ENCODE peak calls at places on chromosomes 11 and 22, in six cellular contexts. One of them, this sample, is unnamed.
A peak's percentile ranks its signal among the peaks of the same experiment; 100 is the strongest.

GRCh38 chr11:69636512-69636866 is 4.5 kb upstream of the CCND1 start:
- DNase-seq in kidney: peak; percentile 84
- DNase-seq in HAP-1: peak; percentile 38
- DNase-seq in CD8-positive, alpha-beta T cell: no peak
- DNase-seq in effector memory CD4-positive, alpha-beta T cell: no peak
- DNase-seq in mesenchymal stem cell: peak; percentile 88
- DNase-seq in this sample: peak; percentile 71

GRCh38 chr22:42962295-42963230 is 52.4 kb downstream of the PACSIN2 start:
- DNase-seq in kidney: peak; percentile 87
- DNase-seq in HAP-1: no peak
- DNase-seq in CD8-positive, alpha-beta T cell: no peak
- DNase-seq in effector memory CD4-positive, alpha-beta T cell: no peak
- DNase-seq in mesenchymal stem cell: peak; percentile 67
- DNase-seq in this sample: no peak

GRCh38 chr11:24747275-24748251 is 250.7 kb downstream of the LUZP2 start:
- DNase-seq in kidney: no peak
- DNase-seq in HAP-1: no peak
- DNase-seq in CD8-positive, alpha-beta T cell: no peak
- DNase-seq in effector memory CD4-positive, alpha-beta T cell: no peak
- DNase-seq in mesenchymal stem cell: no peak
- DNase-seq in this sample: no peak

GRCh38 chr11:44566559-44566949 is 1.1 kb downstream of the CD82 start:
- DNase-seq in kidney: no peak
- DNase-seq in HAP-1: no peak
- DNase-seq in CD8-positive, alpha-beta T cell: no peak
- DNase-seq in effector memory CD4-positive, alpha-beta T cell: no peak
- DNase-seq in mesenchymal stem cell: no peak
- DNase-seq in this sample: no peak

GRCh38 chr22:25930083-25930482 is 188.1 kb downstream of the MYO18B start:
- DNase-seq in kidney: no peak
- DNase-seq in HAP-1: no peak
- DNase-seq in CD8-positive, alpha-beta T cell: no peak
- DNase-seq in effector memory CD4-positive, alpha-beta T cell: no peak
- DNase-seq in mesenchymal stem cell: no peak
- DNase-seq in this sample: no peak

GRCh38 chr11:77619576-77620198 is 17.9 kb downstream of the CLNS1A start:
- DNase-seq in kidney: no peak
- DNase-seq in HAP-1: peak; percentile 46
- DNase-seq in CD8-positive, alpha-beta T cell: no peak
- DNase-seq in effector memory CD4-positive, alpha-beta T cell: no peak
- DNase-seq in mesenchymal stem cell: peak; percentile 54
- DNase-seq in this sample: peak; percentile 11

GRCh38 chr22:37681001-37681424 is 5.1 kb upstream of the NOL12 start:
- DNase-seq in kidney: no peak
- DNase-seq in HAP-1: no peak
- DNase-seq in CD8-positive, alpha-beta T cell: no peak
- DNase-seq in effector memory CD4-positive, alpha-beta T cell: no peak
- DNase-seq in mesenchymal stem cell: peak; percentile 47
- DNase-seq in this sample: no peak

GRCh38 chr11:72989727-72990126 is 152.4 kb downstream of the FCHSD2 start:
- DNase-seq in kidney: no peak
- DNase-seq in HAP-1: no peak
- DNase-seq in CD8-positive, alpha-beta T cell: no peak
- DNase-seq in effector memory CD4-positive, alpha-beta T cell: no peak
- DNase-seq in mesenchymal stem cell: peak; percentile 15
- DNase-seq in this sample: no peak

GRCh38 chr11:133817449-133817848 is 27.9 kb downstream of the SPATA19 start:
- DNase-seq in kidney: no peak
- DNase-seq in HAP-1: no peak
- DNase-seq in CD8-positive, alpha-beta T cell: no peak
- DNase-seq in effector memory CD4-positive, alpha-beta T cell: no peak
- DNase-seq in mesenchymal stem cell: no peak
- DNase-seq in this sample: no peak

GRCh38 chr11:125091247-125091876 is 20.1 kb downstream of the TMEM218 start:
- DNase-seq in kidney: no peak
- DNase-seq in HAP-1: peak; percentile 79
- DNase-seq in CD8-positive, alpha-beta T cell: no peak
- DNase-seq in effector memory CD4-positive, alpha-beta T cell: no peak
- DNase-seq in mesenchymal stem cell: peak; percentile 81
- DNase-seq in this sample: peak; percentile 47

GRCh38 chr22:44363980-44364749 is 51.4 kb upstream of the SHISAL1 start:
- DNase-seq in kidney: peak; percentile 60
- DNase-seq in HAP-1: no peak
- DNase-seq in CD8-positive, alpha-beta T cell: no peak
- DNase-seq in effector memory CD4-positive, alpha-beta T cell: no peak
- DNase-seq in mesenchymal stem cell: no peak
- DNase-seq in this sample: no peak

GRCh38 chr22:38431266-38432010 is 23.6 kb downstream of the KCNJ4 start:
- DNase-seq in kidney: no peak
- DNase-seq in HAP-1: no peak
- DNase-seq in CD8-positive, alpha-beta T cell: no peak
- DNase-seq in effector memory CD4-positive, alpha-beta T cell: no peak
- DNase-seq in mesenchymal stem cell: no peak
- DNase-seq in this sample: no peak

GRCh38 chr22:49515486-49515885 is 312.2 kb downstream of the BRD1 start:
- DNase-seq in kidney: no peak
- DNase-seq in HAP-1: no peak
- DNase-seq in CD8-positive, alpha-beta T cell: no peak
- DNase-seq in effector memory CD4-positive, alpha-beta T cell: no peak
- DNase-seq in mesenchymal stem cell: no peak
- DNase-seq in this sample: no peak

GRCh38 chr11:15793032-15793996 is 563.0 kb downstream of the SOX6 start:
- DNase-seq in kidney: no peak
- DNase-seq in HAP-1: no peak
- DNase-seq in CD8-positive, alpha-beta T cell: no peak
- DNase-seq in effector memory CD4-positive, alpha-beta T cell: no peak
- DNase-seq in mesenchymal stem cell: peak; percentile 96
- DNase-seq in this sample: no peak

DNA sequence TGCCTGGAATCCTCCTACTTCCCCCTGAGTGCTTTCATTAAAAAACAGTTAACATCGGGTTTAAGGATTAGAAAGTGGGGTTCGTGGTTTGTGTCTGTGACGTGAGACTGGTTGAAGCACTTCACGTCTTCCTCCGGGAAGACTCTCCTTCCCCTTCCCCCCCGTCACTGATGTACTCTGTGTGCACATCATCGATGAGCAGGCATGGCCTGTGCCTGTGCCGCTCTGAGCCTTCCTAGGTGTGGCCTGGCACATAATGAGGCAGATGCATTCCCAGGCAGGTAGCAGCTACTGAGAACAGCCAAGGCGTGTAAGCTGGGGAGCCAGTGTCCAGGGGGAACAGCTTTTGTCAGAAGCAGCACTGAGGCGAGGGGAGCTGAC is 93.8 kb downstream of the BCR start:
- DNase-seq in kidney: no peak
- DNase-seq in HAP-1: no peak
- DNase-seq in CD8-positive, alpha-beta T cell: no peak
- DNase-seq in effector memory CD4-positive, alpha-beta T cell: no peak
- DNase-seq in mesenchymal stem cell: no peak
- DNase-seq in this sample: no peak
- H3K36me3 ChIP-seq in kidney: peaks cover 30% of the 10 kb centered on the region
- H3K36me3 ChIP-seq in HAP-1: no peaks in the 10 kb centered on the region
- H3K36me3 ChIP-seq in CD8-positive, alpha-beta T cell: peaks cover 23% of the 10 kb centered on the region
- H3K36me3 ChIP-seq in effector memory CD4-positive, alpha-beta T cell: peaks cover 39% of the 10 kb centered on the region
- H3K36me3 ChIP-seq in mesenchymal stem cell: peaks cover 81% of the 10 kb centered on the region
- H3K36me3 ChIP-seq in this sample: peaks cover 36% of the 10 kb centered on the region

DNA sequence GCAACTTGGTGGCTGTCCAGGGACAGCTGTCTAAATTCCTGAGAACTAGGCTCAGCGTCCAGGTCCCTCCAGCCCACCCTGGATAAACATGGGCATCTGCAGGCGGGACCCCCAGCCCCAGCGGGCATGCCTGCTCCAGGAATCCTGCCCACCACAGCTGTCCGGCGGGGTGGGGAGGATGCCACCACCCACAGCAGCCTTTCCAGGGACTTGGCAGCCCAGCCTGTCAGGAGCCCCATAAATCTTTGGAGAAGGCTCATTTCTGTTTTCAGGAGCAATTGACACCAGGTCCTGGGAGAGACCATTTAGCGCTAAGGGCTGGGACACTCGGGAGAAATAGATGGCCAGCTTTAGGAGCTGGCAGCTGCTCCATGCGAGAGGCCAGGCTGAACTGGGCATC is 358.9 kb downstream of the CADM1 start:
- DNase-seq in kidney: peak; percentile 40
- DNase-seq in HAP-1: no peak
- DNase-seq in CD8-positive, alpha-beta T cell: no peak
- DNase-seq in effector memory CD4-positive, alpha-beta T cell: no peak
- DNase-seq in mesenchymal stem cell: no peak
- DNase-seq in this sample: no peak
- H3K36me3 ChIP-seq in kidney: no peaks in the 10 kb centered on the region
- H3K36me3 ChIP-seq in HAP-1: no peaks in the 10 kb centered on the region
- H3K36me3 ChIP-seq in CD8-positive, alpha-beta T cell: no peaks in the 10 kb centered on the region
- H3K36me3 ChIP-seq in effector memory CD4-positive, alpha-beta T cell: no peaks in the 10 kb centered on the region
- H3K36me3 ChIP-seq in mesenchymal stem cell: no peaks in the 10 kb centered on the region
- H3K36me3 ChIP-seq in this sample: no peaks in the 10 kb centered on the region

DNA sequence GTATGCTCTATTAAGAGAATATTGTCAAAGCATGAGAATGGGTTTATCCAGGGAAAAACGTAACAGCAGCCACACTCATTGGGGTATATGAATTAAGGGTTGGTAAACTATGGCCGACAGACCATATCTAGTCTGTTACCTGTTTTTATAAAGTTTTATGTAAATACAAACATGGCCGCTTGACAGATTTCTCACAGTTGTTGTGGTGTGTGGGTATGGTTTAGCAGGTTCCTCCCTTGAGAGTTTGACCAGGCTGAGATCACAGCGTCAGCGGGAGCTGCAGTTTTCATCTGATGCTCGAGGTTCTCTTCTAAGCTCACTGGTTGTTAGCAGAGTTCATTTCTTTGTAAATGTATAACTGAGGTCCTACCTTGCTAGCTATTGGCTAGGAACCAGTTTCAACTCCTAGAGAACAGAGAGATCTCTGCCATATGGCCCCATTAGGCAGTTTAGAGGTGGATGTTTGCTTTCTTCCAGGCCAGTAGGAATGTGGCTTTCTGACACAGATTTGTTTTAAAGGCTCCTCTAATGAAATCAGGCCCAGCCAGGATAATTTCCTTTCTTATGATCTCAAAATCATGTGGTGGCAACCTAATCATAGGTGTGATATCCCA is 45.5 kb upstream of the GRIK4 start:
- DNase-seq in kidney: no peak
- DNase-seq in HAP-1: no peak
- DNase-seq in CD8-positive, alpha-beta T cell: no peak
- DNase-seq in effector memory CD4-positive, alpha-beta T cell: no peak
- DNase-seq in mesenchymal stem cell: no peak
- DNase-seq in this sample: no peak
- H3K36me3 ChIP-seq in kidney: peaks cover 53% of the 10 kb centered on the region
- H3K36me3 ChIP-seq in HAP-1: peaks cover 76% of the 10 kb centered on the region
- H3K36me3 ChIP-seq in CD8-positive, alpha-beta T cell: no peaks in the 10 kb centered on the region
- H3K36me3 ChIP-seq in effector memory CD4-positive, alpha-beta T cell: no peaks in the 10 kb centered on the region
- H3K36me3 ChIP-seq in mesenchymal stem cell: peaks cover 91% of the 10 kb centered on the region
- H3K36me3 ChIP-seq in this sample: no peaks in the 10 kb centered on the region

GRCh38 chr22:17739196-17739975 is 34.9 kb downstream of the BID start:
- DNase-seq in kidney: no peak
- DNase-seq in HAP-1: no peak
- DNase-seq in CD8-positive, alpha-beta T cell: no peak
- DNase-seq in effector memory CD4-positive, alpha-beta T cell: no peak
- DNase-seq in mesenchymal stem cell: no peak
- DNase-seq in this sample: no peak
- H3K36me3 ChIP-seq in kidney: no peaks in the 10 kb centered on the region
- H3K36me3 ChIP-seq in HAP-1: peaks cover 8% of the 10 kb centered on the region
- H3K36me3 ChIP-seq in CD8-positive, alpha-beta T cell: peaks cover 17% of the 10 kb centered on the region
- H3K36me3 ChIP-seq in effector memory CD4-positive, alpha-beta T cell: peaks cover 47% of the 10 kb centered on the region
- H3K36me3 ChIP-seq in mesenchymal stem cell: peaks cover 33% of the 10 kb centered on the region
- H3K36me3 ChIP-seq in this sample: no peaks in the 10 kb centered on the region

This sample was measured in iPS DF 6.9.